ENCODE peak calls at places on chromosomes 4 and X, in eight cellular contexts. One of them, this sample, is unnamed.
A peak's percentile ranks its signal among the peaks of the same experiment; 100 is the strongest.

GRCh38 chr4:151719045-151719743 is 41.6 kb downstream of the GATB start:
- DNase-seq in astrocyte of the spinal cord: peak; percentile 30
- DNase-seq in WERI-Rb-1: no peak
- DNase-seq in body of pancreas: no peak
- DNase-seq in endothelial cell: no peak
- DNase-seq in nephron progenitor cell: no peak
- DNase-seq in GM20000: no peak
- DNase-seq in left lung: no peak
- DNase-seq in this sample: no peak

GRCh38 chr4:4780634-4781287 is 78.7 kb upstream of the MSX1 start:
- DNase-seq in astrocyte of the spinal cord: peak; percentile 60
- DNase-seq in WERI-Rb-1: no peak
- DNase-seq in body of pancreas: no peak
- DNase-seq in endothelial cell: no peak
- DNase-seq in nephron progenitor cell: no peak
- DNase-seq in GM20000: no peak
- DNase-seq in left lung: no peak
- DNase-seq in this sample: no peak

GRCh38 chr4:124868495-124868894 is 156.0 kb upstream of the ANKRD50 start:
- DNase-seq in astrocyte of the spinal cord: no peak
- DNase-seq in WERI-Rb-1: no peak
- DNase-seq in body of pancreas: no peak
- DNase-seq in endothelial cell: no peak
- DNase-seq in nephron progenitor cell: no peak
- DNase-seq in GM20000: no peak
- DNase-seq in left lung: no peak
- DNase-seq in this sample: no peak

GRCh38 chrX:9864011-9864410 is 77.8 kb downstream of the SHROOM2 start:
- DNase-seq in astrocyte of the spinal cord: no peak
- DNase-seq in WERI-Rb-1: no peak
- DNase-seq in body of pancreas: no peak
- DNase-seq in endothelial cell: no peak
- DNase-seq in nephron progenitor cell: no peak
- DNase-seq in GM20000: no peak
- DNase-seq in left lung: no peak
- DNase-seq in this sample: no peak

GRCh38 chrX:132214518-132214917 is 4.7 kb downstream of the RAP2C start:
- DNase-seq in astrocyte of the spinal cord: no peak
- DNase-seq in WERI-Rb-1: no peak
- DNase-seq in body of pancreas: no peak
- DNase-seq in endothelial cell: no peak
- DNase-seq in nephron progenitor cell: no peak
- DNase-seq in GM20000: no peak
- DNase-seq in left lung: no peak
- DNase-seq in this sample: no peak

GRCh38 chr4:26568446-26568994 is 15.4 kb upstream of the TBC1D19 start:
- DNase-seq in astrocyte of the spinal cord: peak; percentile 98
- DNase-seq in WERI-Rb-1: no peak
- DNase-seq in body of pancreas: no peak
- DNase-seq in endothelial cell: no peak
- DNase-seq in nephron progenitor cell: no peak
- DNase-seq in GM20000: no peak
- DNase-seq in left lung: no peak
- DNase-seq in this sample: no peak

GRCh38 chrX:40867352-40867751 is 132.0 kb upstream of the MED14 start:
- DNase-seq in astrocyte of the spinal cord: peak; percentile 52
- DNase-seq in WERI-Rb-1: no peak
- DNase-seq in body of pancreas: peak; percentile 29
- DNase-seq in endothelial cell: no peak
- DNase-seq in nephron progenitor cell: no peak
- DNase-seq in GM20000: no peak
- DNase-seq in left lung: no peak
- DNase-seq in this sample: no peak

GRCh38 chrX:9851890-9852289 is 65.7 kb downstream of the SHROOM2 start:
- DNase-seq in astrocyte of the spinal cord: no peak
- DNase-seq in WERI-Rb-1: no peak
- DNase-seq in body of pancreas: no peak
- DNase-seq in endothelial cell: no peak
- DNase-seq in nephron progenitor cell: no peak
- DNase-seq in GM20000: no peak
- DNase-seq in left lung: no peak
- DNase-seq in this sample: no peak

GRCh38 chrX:53669258-53669657 is 17.3 kb downstream of the HUWE1 start:
- DNase-seq in astrocyte of the spinal cord: no peak
- DNase-seq in WERI-Rb-1: no peak
- DNase-seq in body of pancreas: no peak
- DNase-seq in endothelial cell: no peak
- DNase-seq in nephron progenitor cell: no peak
- DNase-seq in GM20000: no peak
- DNase-seq in left lung: no peak
- DNase-seq in this sample: no peak

GRCh38 chr4:48688953-48689352 is 91.1 kb downstream of the FRYL start:
- DNase-seq in astrocyte of the spinal cord: no peak
- DNase-seq in WERI-Rb-1: no peak
- DNase-seq in body of pancreas: no peak
- DNase-seq in endothelial cell: no peak
- DNase-seq in nephron progenitor cell: no peak
- DNase-seq in GM20000: no peak
- DNase-seq in left lung: no peak
- DNase-seq in this sample: no peak

GRCh38 chr4:24433515-24434192 is 150.7 kb downstream of the DHX15 start:
- DNase-seq in astrocyte of the spinal cord: no peak
- DNase-seq in WERI-Rb-1: peak; percentile 89
- DNase-seq in body of pancreas: no peak
- DNase-seq in endothelial cell: no peak
- DNase-seq in nephron progenitor cell: no peak
- DNase-seq in GM20000: no peak
- DNase-seq in left lung: no peak
- DNase-seq in this sample: no peak

GRCh38 chrX:6382284-6382683 is 152.6 kb downstream of the VCX3A start:
- DNase-seq in astrocyte of the spinal cord: no peak
- DNase-seq in WERI-Rb-1: no peak
- DNase-seq in body of pancreas: peak; percentile 14
- DNase-seq in endothelial cell: no peak
- DNase-seq in nephron progenitor cell: no peak
- DNase-seq in GM20000: no peak
- DNase-seq in left lung: no peak
- DNase-seq in this sample: no peak

GRCh38 chr4:61896717-61897116 is 696.6 kb downstream of the ADGRL3 start:
- DNase-seq in astrocyte of the spinal cord: no peak
- DNase-seq in WERI-Rb-1: no peak
- DNase-seq in body of pancreas: no peak
- DNase-seq in endothelial cell: no peak
- DNase-seq in nephron progenitor cell: no peak
- DNase-seq in GM20000: no peak
- DNase-seq in left lung: no peak
- DNase-seq in this sample: no peak

GRCh38 chr4:121072080-121072835 is at the start of gene NDNF:
- DNase-seq in astrocyte of the spinal cord: peak; percentile 34
- DNase-seq in WERI-Rb-1: peak; percentile 69
- DNase-seq in body of pancreas: peak; percentile 47
- DNase-seq in endothelial cell: peak; percentile 53
- DNase-seq in nephron progenitor cell: peak; percentile 77
- DNase-seq in GM20000: peak; percentile 42
- DNase-seq in left lung: peak; percentile 86
- DNase-seq in this sample: peak; percentile 39

GRCh38 chr4:81106150-81106549 is 75.6 kb downstream of the BMP3 start:
- DNase-seq in astrocyte of the spinal cord: no peak
- DNase-seq in WERI-Rb-1: no peak
- DNase-seq in body of pancreas: no peak
- DNase-seq in endothelial cell: no peak
- DNase-seq in nephron progenitor cell: no peak
- DNase-seq in GM20000: no peak
- DNase-seq in left lung: no peak
- DNase-seq in this sample: no peak

GRCh38 chr4:26083987-26084386 is 170.0 kb downstream of the SMIM20 start:
- DNase-seq in astrocyte of the spinal cord: peak; percentile 89
- DNase-seq in WERI-Rb-1: peak; percentile 67
- DNase-seq in body of pancreas: no peak
- DNase-seq in endothelial cell: no peak
- DNase-seq in nephron progenitor cell: no peak
- DNase-seq in GM20000: peak; percentile 35
- DNase-seq in left lung: no peak
- DNase-seq in this sample: no peak

GRCh38 chr4:15913631-15913970 is 24.9 kb downstream of the FGFBP1 start:
- DNase-seq in astrocyte of the spinal cord: peak; percentile 94
- DNase-seq in WERI-Rb-1: no peak
- DNase-seq in body of pancreas: no peak
- DNase-seq in endothelial cell: no peak
- DNase-seq in nephron progenitor cell: no peak
- DNase-seq in GM20000: no peak
- DNase-seq in left lung: no peak
- DNase-seq in this sample: no peak

GRCh38 chrX:11259437-11259836 is 33.8 kb upstream of the AMELX start:
- DNase-seq in astrocyte of the spinal cord: no peak
- DNase-seq in WERI-Rb-1: no peak
- DNase-seq in body of pancreas: no peak
- DNase-seq in endothelial cell: no peak
- DNase-seq in nephron progenitor cell: no peak
- DNase-seq in GM20000: peak; percentile 2
- DNase-seq in left lung: no peak
- DNase-seq in this sample: no peak

GRCh38 chr4:14792702-14793227 is 209.5 kb upstream of the CPEB2 start:
- DNase-seq in astrocyte of the spinal cord: peak; percentile 22
- DNase-seq in WERI-Rb-1: no peak
- DNase-seq in body of pancreas: no peak
- DNase-seq in endothelial cell: no peak
- DNase-seq in nephron progenitor cell: no peak
- DNase-seq in GM20000: no peak
- DNase-seq in left lung: no peak
- DNase-seq in this sample: no peak

GRCh38 chrX:11367609-11368430 is 74.6 kb downstream of the AMELX start:
- DNase-seq in astrocyte of the spinal cord: no peak
- DNase-seq in WERI-Rb-1: no peak
- DNase-seq in body of pancreas: no peak
- DNase-seq in endothelial cell: peak; percentile 3
- DNase-seq in nephron progenitor cell: no peak
- DNase-seq in GM20000: no peak
- DNase-seq in left lung: no peak
- DNase-seq in this sample: no peak

DNA sequence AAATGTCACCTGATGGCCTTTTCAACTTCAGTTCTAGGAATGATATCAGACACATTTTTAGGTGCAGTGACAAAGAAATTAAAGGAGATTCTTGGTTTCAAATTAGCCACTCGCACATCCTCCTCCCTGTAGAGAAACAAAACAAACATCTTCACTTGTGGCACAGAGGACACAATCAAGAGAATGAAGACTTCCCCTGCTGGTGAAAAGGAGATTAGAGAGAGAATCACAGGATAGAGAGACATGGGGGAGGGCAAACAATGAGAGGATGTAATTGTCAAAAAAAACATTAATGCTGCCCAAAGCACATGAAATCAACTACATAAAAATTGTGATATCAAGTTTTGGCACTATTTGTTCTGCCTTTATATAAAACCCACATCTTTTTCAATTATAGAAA is 34.5 kb downstream of the ACE2 start:
- DNase-seq in astrocyte of the spinal cord: no peak
- DNase-seq in WERI-Rb-1: no peak
- DNase-seq in body of pancreas: no peak
- DNase-seq in endothelial cell: no peak
- DNase-seq in nephron progenitor cell: no peak
- DNase-seq in GM20000: no peak
- DNase-seq in left lung: no peak
- DNase-seq in this sample: no peak
- TF ChIP-seq CTCF in astrocyte of the spinal cord: no peak
- TF ChIP-seq CTCF in WERI-Rb-1: no peak
- TF ChIP-seq CTCF in body of pancreas: no peak
- TF ChIP-seq CTCF in endothelial cell: peak; percentile 14
- TF ChIP-seq CTCF in nephron progenitor cell: peak; percentile 10
- TF ChIP-seq CTCF in GM20000: no peak
- TF ChIP-seq CTCF in left lung: no peak
- TF ChIP-seq CTCF in this sample: no peak

DNA sequence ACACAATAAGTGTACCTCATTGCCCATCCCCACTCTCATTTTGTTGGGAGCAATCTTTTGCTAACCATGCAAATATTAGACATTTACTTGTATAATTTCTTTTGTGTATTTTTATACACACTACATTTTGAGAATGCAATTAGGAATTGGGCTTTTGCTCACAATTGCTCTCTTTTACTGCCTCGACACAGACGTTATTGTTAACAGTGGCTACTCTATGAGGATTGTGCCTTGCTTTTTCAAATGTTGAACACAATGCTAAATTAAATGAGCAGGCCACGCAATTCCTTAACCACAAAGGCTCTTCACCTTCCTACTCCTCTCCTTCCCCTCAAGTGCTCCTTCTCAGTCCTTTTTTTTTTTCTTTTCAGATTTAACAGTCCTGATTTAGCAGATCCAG is 42.8 kb upstream of the HPF1 start:
- DNase-seq in astrocyte of the spinal cord: no peak
- DNase-seq in WERI-Rb-1: no peak
- DNase-seq in body of pancreas: no peak
- DNase-seq in endothelial cell: no peak
- DNase-seq in nephron progenitor cell: no peak
- DNase-seq in GM20000: no peak
- DNase-seq in left lung: no peak
- DNase-seq in this sample: no peak
- TF ChIP-seq CTCF in astrocyte of the spinal cord: no peak
- TF ChIP-seq CTCF in WERI-Rb-1: no peak
- TF ChIP-seq CTCF in body of pancreas: no peak
- TF ChIP-seq CTCF in endothelial cell: no peak
- TF ChIP-seq CTCF in nephron progenitor cell: no peak
- TF ChIP-seq CTCF in GM20000: no peak
- TF ChIP-seq CTCF in left lung: no peak
- TF ChIP-seq CTCF in this sample: no peak

DNA sequence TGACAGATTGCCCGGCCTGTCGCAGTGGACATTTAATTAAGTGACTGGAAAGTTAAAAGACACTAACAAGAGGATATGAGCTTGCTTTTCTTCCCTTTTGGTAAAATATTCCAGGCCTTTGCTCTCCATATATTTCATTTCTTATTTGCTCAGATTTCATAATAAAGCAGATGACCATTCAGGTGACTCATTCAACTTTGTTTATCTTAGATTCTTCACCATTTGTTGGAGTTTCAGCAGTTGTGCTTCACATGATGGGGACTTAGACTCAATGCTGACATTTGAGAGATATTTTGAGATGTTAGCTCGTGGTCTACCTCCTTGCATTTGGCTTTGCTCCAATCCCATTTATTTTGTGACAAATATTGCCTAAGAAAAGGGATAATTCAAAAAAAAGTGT is 312.2 kb downstream of the ARHGAP24 start:
- DNase-seq in astrocyte of the spinal cord: peak; percentile 81
- DNase-seq in WERI-Rb-1: no peak
- DNase-seq in body of pancreas: no peak
- DNase-seq in endothelial cell: no peak
- DNase-seq in nephron progenitor cell: no peak
- DNase-seq in GM20000: no peak
- DNase-seq in left lung: no peak
- DNase-seq in this sample: no peak
- TF ChIP-seq CTCF in astrocyte of the spinal cord: no peak
- TF ChIP-seq CTCF in WERI-Rb-1: no peak
- TF ChIP-seq CTCF in body of pancreas: no peak
- TF ChIP-seq CTCF in endothelial cell: no peak
- TF ChIP-seq CTCF in nephron progenitor cell: no peak
- TF ChIP-seq CTCF in GM20000: no peak
- TF ChIP-seq CTCF in left lung: no peak
- TF ChIP-seq CTCF in this sample: no peak

DNA sequence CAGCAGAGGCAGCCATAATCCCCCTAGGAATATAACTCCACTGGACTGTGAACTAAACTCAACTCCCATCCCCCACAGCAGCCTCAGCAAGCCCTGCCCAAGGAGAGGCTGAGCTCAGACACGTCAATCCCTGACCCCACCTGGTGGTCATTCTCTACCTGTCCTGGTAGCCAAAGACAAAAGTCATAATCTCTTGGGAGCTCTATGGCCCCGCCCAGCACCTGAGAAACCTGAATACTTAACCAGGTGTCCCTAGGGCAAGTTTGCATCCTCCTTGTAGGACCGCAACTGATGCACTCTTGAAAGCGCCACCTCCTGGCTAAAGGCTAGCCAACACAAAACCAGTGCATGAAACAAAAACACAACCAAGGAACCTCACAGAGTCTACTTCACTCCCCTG is 18.4 kb downstream of the CT47B1 start:
- DNase-seq in astrocyte of the spinal cord: no peak
- DNase-seq in WERI-Rb-1: peak; percentile 6
- DNase-seq in body of pancreas: no peak
- DNase-seq in endothelial cell: peak; percentile 3
- DNase-seq in nephron progenitor cell: no peak
- DNase-seq in GM20000: no peak
- DNase-seq in left lung: no peak
- DNase-seq in this sample: no peak
- TF ChIP-seq CTCF in astrocyte of the spinal cord: peak; percentile 3
- TF ChIP-seq CTCF in WERI-Rb-1: peak; percentile 4
- TF ChIP-seq CTCF in body of pancreas: no peak
- TF ChIP-seq CTCF in endothelial cell: peak; percentile 15
- TF ChIP-seq CTCF in nephron progenitor cell: no peak
- TF ChIP-seq CTCF in GM20000: no peak
- TF ChIP-seq CTCF in left lung: no peak
- TF ChIP-seq CTCF in this sample: no peak